ENCODE peak calls at places on chromosome 9, in six cellular contexts. C is IMR-90, H is esophagus squamous epithelium, R is lower leg skin, Z is CD14-positive monocyte, W is Calu3. E is an unnamed sample.

GRCh38 chr9:130301483-130302286 is 36.1 kb downstream of the HMCN2 start:
- DNase-seq in C (peak), H (no peak), R (no peak), Z (no peak), W (no peak), E (no peak)

GRCh38 chr9:92048924-92049625 is 66.1 kb downstream of the SPTLC1 start:
- DNase-seq in C (peak), H (no peak), R (no peak), Z (no peak), W (no peak), E (no peak)

GRCh38 chr9:29691758-29692407 is 2118.6 kb upstream of the C9orf72 start:
- DNase-seq in C (no peak), H (no peak), R (no peak), Z (no peak), W (peak), E (no peak)

GRCh38 chr9:132768932-132769894 is 98.9 kb downstream of the GTF3C4 start:
- DNase-seq in C (peak), H (peak), R (peak), Z (no peak), W (peak), E (no peak)

GRCh38 chr9:91589101-91589553 is 165.5 kb upstream of the NFIL3 start:
- DNase-seq in C (peak), H (no peak), R (no peak), Z (no peak), W (no peak), E (peak)

GRCh38 chr9:16013826-16014225 is 461.0 kb downstream of the CCDC171 start:
- DNase-seq in C (no peak), H (no peak), R (no peak), Z (no peak), W (no peak), E (no peak)

GRCh38 chr9:119368681-119369581 is at the start of gene BRINP1:
- DNase-seq in C (no peak), H (no peak), R (no peak), Z (no peak), W (no peak), E (no peak)

GRCh38 chr9:91921371-91921770 is 28.7 kb downstream of the ROR2 start:
- DNase-seq in C (no peak), H (no peak), R (peak), Z (no peak), W (no peak), E (no peak)

GRCh38 chr9:2740616-2741015 is 23.3 kb downstream of the KCNV2 start:
- DNase-seq in C (peak), H (no peak), R (no peak), Z (no peak), W (no peak), E (no peak)

GRCh38 chr9:89548210-89548609 is 50.3 kb upstream of the SEMA4D start:
- DNase-seq in C (no peak), H (no peak), R (peak), Z (no peak), W (no peak), E (no peak)

GRCh38 chr9:97591535-97591934 is 41.6 kb downstream of the TSTD2 start:
- DNase-seq in C (no peak), H (no peak), R (no peak), Z (no peak), W (no peak), E (no peak)

GRCh38 chr9:93827545-93828330 is 127.4 kb downstream of the BARX1 start:
- DNase-seq in C (peak), H (no peak), R (peak), Z (peak), W (peak), E (no peak)

GRCh38 chr9:111630182-111631070 is 708 bp upstream of the DNAJC25 start:
- DNase-seq in C (no peak), H (no peak), R (no peak), Z (no peak), W (no peak), E (peak)

GRCh38 chr9:16726718-16727451 is 143.6 kb downstream of the BNC2 start:
- DNase-seq in C (peak), H (no peak), R (peak), Z (no peak), W (peak), E (no peak)

GRCh38 chr9:36306481-36307306 is 48.4 kb upstream of the GNE start:
- DNase-seq in C (peak), H (no peak), R (no peak), Z (no peak), W (no peak), E (no peak)

GRCh38 chr9:37001461-37001860 is 32.6 kb downstream of the PAX5 start:
- DNase-seq in C (no peak), H (no peak), R (no peak), Z (no peak), W (no peak), E (no peak)

GRCh38 chr9:98809311-98810105 is 2.0 kb downstream of the GALNT12 start:
- DNase-seq in C (no peak), H (no peak), R (peak), Z (no peak), W (no peak), E (no peak)

GRCh38 chr9:4020038-4020746 is 279.7 kb downstream of the GLIS3 start:
- DNase-seq in C (peak), H (no peak), R (no peak), Z (no peak), W (no peak), E (no peak)

GRCh38 chr9:70013598-70014196 is 30.0 kb upstream of the MAMDC2 start:
- DNase-seq in C (peak), H (no peak), R (no peak), Z (no peak), W (no peak), E (no peak)

GRCh38 chr9:22469928-22470544 is 23.4 kb downstream of the DMRTA1 start:
- DNase-seq in C (peak), H (no peak), R (no peak), Z (no peak), W (peak), E (no peak)

GRCh38 chr9:710951-711745 is 130.3 kb upstream of the DMRT1 start:
- DNase-seq in C (no peak), H (no peak), R (no peak), Z (no peak), W (no peak), E (no peak)

GRCh38 chr9:37575921-37576721 is at the start of gene FBXO10:
- DNase-seq in C (peak), H (no peak), R (peak), Z (no peak), W (peak), E (no peak)

GRCh38 chr9:82117025-82117424 is 128.5 kb downstream of the SPATA31D1 start:
- DNase-seq in C (no peak), H (no peak), R (no peak), Z (no peak), W (no peak), E (no peak)

GRCh38 chr9:121748727-121749546 is 97.5 kb downstream of the DAB2IP start:
- DNase-seq in C (no peak), H (no peak), R (no peak), Z (no peak), W (no peak), E (no peak)

DNA sequence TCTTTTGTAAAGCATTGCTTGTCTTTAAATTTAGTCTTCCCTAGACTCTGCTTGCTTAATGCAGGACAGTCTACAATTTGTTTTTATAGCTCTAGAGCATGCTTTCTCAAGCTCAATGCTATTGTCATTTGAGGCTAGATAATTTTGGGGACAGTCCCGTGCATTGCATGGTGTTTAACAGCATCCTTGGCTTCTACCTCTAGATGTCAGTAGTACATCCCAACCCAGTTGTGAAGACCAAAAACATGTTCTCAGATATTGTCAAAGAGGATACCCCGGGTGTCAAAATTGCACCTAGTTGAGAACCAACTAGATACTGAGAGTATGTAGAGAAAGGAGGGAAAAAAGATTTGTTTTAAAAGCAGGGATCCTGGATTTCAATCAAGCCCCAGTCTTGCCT is 277.5 kb downstream of the CEMIP2 start:
- DNase-seq in C (no peak), H (no peak), R (no peak), Z (no peak), W (peak), E (no peak)
- TF ChIP-seq CTCF in C (no peak), H (no peak), R (no peak), Z (no peak), W (no peak), E (peak)

GRCh38 chr9:34230556-34230955 is 51.7 kb downstream of the UBAP1 start:
- DNase-seq in C (no peak), H (no peak), R (no peak), Z (no peak), W (no peak), E (no peak)
- TF ChIP-seq CTCF in C (no peak), H (no peak), R (no peak), Z (no peak), W (no peak), E (no peak)

GRCh38 chr9:74379718-74380117 is 117.4 kb upstream of the RORB start:
- DNase-seq in C (no peak), H (no peak), R (no peak), Z (no peak), W (peak), E (peak)
- TF ChIP-seq CTCF in C (no peak), H (no peak), R (no peak), Z (no peak), W (no peak), E (peak)

GRCh38 chr9:137535120-137535428 is 15.1 kb downstream of the PNPLA7 start:
- DNase-seq in C (no peak), H (no peak), R (no peak), Z (no peak), W (no peak), E (no peak)
- TF ChIP-seq CTCF in C (no peak), H (no peak), R (no peak), Z (no peak), W (no peak), E (no peak)

E was measured in epithelial cell of proximal tubule.